ENCODE peak calls at places on chromosomes 1 and 21, in ten cellular contexts. J is K562; Q is OCI-M1; Z is GM18507; H is head of caudate nucleus; C is endothelial cell; G is activated effector memory CD4-positive, alpha-beta T cell treated with Interleukin-2 at 50 U/mL for 16 hours; L is aorta; B is fibroblast of lung; S is naive thymus-derived CD4-positive, alpha-beta T cell. U is an unnamed sample.
A peak's percentile ranks its signal among the peaks of the same experiment; 100 is the strongest.

GRCh38 chr1:180720753-180721152 is 88.9 kb downstream of the XPR1 start:
- DNase-seq in J (peak; percentile 6), Q (no peak), Z (no peak), H (no peak), C (no peak), G (no peak), L (no peak), B (no peak), S (no peak), U (peak; percentile 13)

GRCh38 chr1:206429421-206429820 is 40.9 kb upstream of the IKBKE start:
- DNase-seq in J (no peak), Q (no peak), Z (no peak), H (no peak), C (no peak), G (no peak), L (no peak), B (no peak), S (no peak), U (no peak)

GRCh38 chr1:32759997-32760623 is 57.0 kb downstream of the YARS1 start:
- DNase-seq in J (peak; percentile 54), Q (no peak), Z (no peak), H (no peak), C (no peak), G (no peak), L (no peak), B (peak; percentile 92), S (no peak), U (peak; percentile 50)

GRCh38 chr1:10644307-10645128 is 151.9 kb downstream of the CASZ1 start:
- DNase-seq in J (peak; percentile 54), Q (no peak), Z (no peak), H (no peak), C (no peak), G (no peak), L (no peak), B (peak; percentile 50), S (no peak), U (peak; percentile 10)

GRCh38 chr21:44900559-44901251 is 20.0 kb downstream of the ITGB2 start:
- DNase-seq in J (no peak), Q (no peak), Z (no peak), H (no peak), C (no peak), G (no peak), L (peak; percentile 30), B (no peak), S (no peak), U (no peak)

GRCh38 chr1:227778401-227778947 is 37.0 kb upstream of the PRSS38 start:
- DNase-seq in J (no peak), Q (no peak), Z (no peak), H (no peak), C (no peak), G (no peak), L (no peak), B (peak; percentile 86), S (no peak), U (peak; percentile 61)

GRCh38 chr1:231395051-231395995 is 26.8 kb downstream of the EGLN1 start:
- DNase-seq in J (no peak), Q (peak; percentile 64), Z (no peak), H (no peak), C (no peak), G (no peak), L (no peak), B (peak; percentile 98), S (no peak), U (peak; percentile 98)

GRCh38 chr1:65467536-65467935 is 47.1 kb downstream of the LEPR start:
- DNase-seq in J (peak; percentile 92), Q (peak; percentile 80), Z (no peak), H (no peak), C (no peak), G (no peak), L (no peak), B (peak; percentile 26), S (no peak), U (peak; percentile 58)

GRCh38 chr1:244454412-244454811 is 2.7 kb upstream of the ADSS2 start:
- DNase-seq in J (no peak), Q (no peak), Z (no peak), H (no peak), C (no peak), G (no peak), L (no peak), B (no peak), S (no peak), U (no peak)